ENCODE peak calls at places on chromosomes 12 and 14, in six cellular contexts. One of them, this sample, is unnamed.

GRCh38 chr12:92139634-92140555 is 5.8 kb downstream of the BTG1 start:
- DNase-seq in OCI-LY7: no peak
- DNase-seq in GM23248: peak
- DNase-seq in SK-N-SH: no peak
- DNase-seq in neural progenitor cell: no peak
- DNase-seq in PC-3: peak
- DNase-seq in this sample: no peak

GRCh38 chr12:69658203-69658602 is 40.9 kb downstream of the BEST3 start:
- DNase-seq in PC-3: no peak
- DNase-seq in OCI-LY7: no peak
- DNase-seq in GM23248: no peak
- DNase-seq in neural progenitor cell: no peak
- DNase-seq in SK-N-SH: no peak
- DNase-seq in this sample: no peak

GRCh38 chr12:56884421-56884820 is 49.8 kb downstream of the SDR9C7 start:
- DNase-seq in neural progenitor cell: no peak
- DNase-seq in OCI-LY7: no peak
- DNase-seq in SK-N-SH: no peak
- DNase-seq in PC-3: peak
- DNase-seq in GM23248: peak
- DNase-seq in this sample: no peak

GRCh38 chr14:54683882-54684794 is 117.2 kb downstream of the SAMD4A start:
- DNase-seq in PC-3: peak
- DNase-seq in neural progenitor cell: peak
- DNase-seq in SK-N-SH: peak
- DNase-seq in GM23248: peak
- DNase-seq in OCI-LY7: no peak
- DNase-seq in this sample: no peak

GRCh38 chr12:88522961-88523360 is 57.3 kb downstream of the KITLG start:
- DNase-seq in OCI-LY7: no peak
- DNase-seq in neural progenitor cell: no peak
- DNase-seq in PC-3: no peak
- DNase-seq in GM23248: no peak
- DNase-seq in SK-N-SH: no peak
- DNase-seq in this sample: no peak

GRCh38 chr14:50813544-50813863 is 17.5 kb downstream of the NIN start:
- DNase-seq in PC-3: no peak
- DNase-seq in neural progenitor cell: no peak
- DNase-seq in SK-N-SH: no peak
- DNase-seq in OCI-LY7: peak
- DNase-seq in GM23248: no peak
- DNase-seq in this sample: no peak

GRCh38 chr12:128966411-128966810 is 113.1 kb downstream of the GLT1D1 start:
- DNase-seq in neural progenitor cell: no peak
- DNase-seq in OCI-LY7: peak
- DNase-seq in GM23248: no peak
- DNase-seq in PC-3: no peak
- DNase-seq in SK-N-SH: no peak
- DNase-seq in this sample: no peak

GRCh38 chr14:37083599-37083998 is 88.8 kb downstream of the SLC25A21 start:
- DNase-seq in neural progenitor cell: no peak
- DNase-seq in GM23248: no peak
- DNase-seq in PC-3: no peak
- DNase-seq in OCI-LY7: no peak
- DNase-seq in SK-N-SH: no peak
- DNase-seq in this sample: no peak

GRCh38 chr14:20578784-20579502 is 8.9 kb downstream of the RNASE11 start:
- DNase-seq in SK-N-SH: no peak
- DNase-seq in GM23248: no peak
- DNase-seq in OCI-LY7: no peak
- DNase-seq in neural progenitor cell: no peak
- DNase-seq in PC-3: no peak
- DNase-seq in this sample: no peak

GRCh38 chr14:100524933-100525243 is 62.3 kb downstream of the BEGAIN start:
- DNase-seq in GM23248: peak
- DNase-seq in OCI-LY7: peak
- DNase-seq in SK-N-SH: no peak
- DNase-seq in neural progenitor cell: peak
- DNase-seq in PC-3: no peak
- DNase-seq in this sample: no peak

GRCh38 chr14:72708708-72709475 is 185.0 kb downstream of the DPF3 start:
- DNase-seq in SK-N-SH: no peak
- DNase-seq in OCI-LY7: no peak
- DNase-seq in PC-3: peak
- DNase-seq in neural progenitor cell: peak
- DNase-seq in GM23248: peak
- DNase-seq in this sample: peak

DNA sequence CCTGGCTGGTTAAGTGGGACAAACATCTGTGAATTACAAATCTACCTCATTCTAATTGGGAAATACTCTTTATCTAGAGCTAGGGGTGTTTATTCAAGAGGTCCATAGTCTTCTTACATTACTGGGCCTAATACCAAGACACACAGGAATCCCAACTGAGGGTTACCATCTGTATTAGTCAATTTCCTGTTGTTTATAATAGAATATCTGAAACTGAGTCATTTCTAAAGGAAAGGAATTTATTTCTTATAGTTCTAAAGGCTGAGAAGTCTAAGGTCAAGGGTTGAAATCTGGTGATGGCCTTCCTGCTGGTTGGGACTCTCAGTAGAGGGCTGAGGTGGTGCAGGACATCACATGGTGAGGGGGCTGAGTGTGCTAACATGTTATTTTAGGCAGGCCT is 36.0 kb downstream of the RTRAF start:
- DNase-seq in SK-N-SH: no peak
- DNase-seq in OCI-LY7: no peak
- DNase-seq in neural progenitor cell: no peak
- DNase-seq in GM23248: peak
- DNase-seq in PC-3: peak
- DNase-seq in this sample: no peak
- TF ChIP-seq EZH2phosphoT487 in SK-N-SH: no peak
- TF ChIP-seq EZH2phosphoT487 in OCI-LY7: no peak
- TF ChIP-seq EZH2phosphoT487 in neural progenitor cell: no peak
- TF ChIP-seq EZH2phosphoT487 in GM23248: no peak
- TF ChIP-seq EZH2phosphoT487 in PC-3: no peak
- TF ChIP-seq EZH2phosphoT487 in this sample: no peak

DNA sequence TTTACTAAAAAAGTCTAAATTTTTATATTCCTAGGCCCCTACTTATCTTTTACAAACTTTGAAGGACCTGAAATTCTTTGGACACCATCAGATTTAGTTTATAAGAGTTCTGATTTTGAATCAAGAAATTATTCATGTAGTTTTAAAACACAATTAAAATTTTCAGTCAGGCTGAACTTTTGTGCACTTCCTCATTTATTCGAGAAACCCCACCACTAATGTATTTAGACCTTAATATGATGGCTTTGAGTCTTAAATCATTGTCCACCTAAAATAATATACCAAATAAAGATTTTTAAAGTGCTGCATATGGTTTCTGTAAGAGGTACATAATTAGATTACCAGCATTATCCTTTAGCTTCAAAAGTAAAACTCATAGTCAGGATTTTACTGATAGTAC is 103.4 kb downstream of the PAWR start:
- DNase-seq in SK-N-SH: no peak
- DNase-seq in PC-3: no peak
- DNase-seq in OCI-LY7: no peak
- DNase-seq in GM23248: no peak
- DNase-seq in neural progenitor cell: no peak
- DNase-seq in this sample: no peak
- TF ChIP-seq EZH2phosphoT487 in SK-N-SH: no peak
- TF ChIP-seq EZH2phosphoT487 in PC-3: no peak
- TF ChIP-seq EZH2phosphoT487 in OCI-LY7: no peak
- TF ChIP-seq EZH2phosphoT487 in GM23248: no peak
- TF ChIP-seq EZH2phosphoT487 in neural progenitor cell: no peak
- TF ChIP-seq EZH2phosphoT487 in this sample: no peak

DNA sequence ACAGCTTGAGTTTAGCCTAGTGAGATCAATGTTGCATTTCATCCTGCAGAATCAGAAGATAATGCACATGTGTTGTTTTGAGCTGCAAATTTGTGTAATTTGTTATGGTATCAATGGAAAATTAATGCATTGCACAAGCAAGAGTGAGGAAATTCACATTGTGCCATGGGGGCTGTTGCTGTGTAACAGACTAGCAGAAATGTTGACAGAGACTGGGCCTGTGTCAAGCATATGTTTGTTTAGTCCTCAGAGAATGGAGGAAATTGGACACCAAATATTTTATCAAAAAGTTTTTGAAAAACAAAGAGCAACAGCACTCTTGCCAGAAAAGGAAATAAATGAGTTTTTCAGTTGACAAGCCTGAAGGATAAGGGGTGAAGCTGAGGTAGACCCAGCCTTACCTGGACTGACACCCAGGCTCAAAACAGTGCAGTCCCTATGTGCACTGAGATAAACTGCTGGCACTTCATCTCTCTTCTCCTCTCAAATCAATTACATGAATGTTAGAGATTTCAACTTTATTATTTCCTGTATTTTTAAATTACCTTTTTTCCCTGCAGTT is 1150.0 kb downstream of the FSCB start:
- DNase-seq in GM23248: no peak
- DNase-seq in PC-3: no peak
- DNase-seq in SK-N-SH: no peak
- DNase-seq in neural progenitor cell: no peak
- DNase-seq in OCI-LY7: no peak
- DNase-seq in this sample: no peak
- TF ChIP-seq EZH2phosphoT487 in GM23248: no peak
- TF ChIP-seq EZH2phosphoT487 in PC-3: no peak
- TF ChIP-seq EZH2phosphoT487 in SK-N-SH: no peak
- TF ChIP-seq EZH2phosphoT487 in neural progenitor cell: no peak
- TF ChIP-seq EZH2phosphoT487 in OCI-LY7: no peak
- TF ChIP-seq EZH2phosphoT487 in this sample: no peak

GRCh38 chr12:64006211-64006610 is 161.7 kb downstream of the SRGAP1 start:
- DNase-seq in GM23248: peak
- DNase-seq in SK-N-SH: no peak
- DNase-seq in neural progenitor cell: no peak
- DNase-seq in OCI-LY7: no peak
- DNase-seq in PC-3: no peak
- DNase-seq in this sample: no peak
- TF ChIP-seq EZH2phosphoT487 in GM23248: no peak
- TF ChIP-seq EZH2phosphoT487 in SK-N-SH: no peak
- TF ChIP-seq EZH2phosphoT487 in neural progenitor cell: no peak
- TF ChIP-seq EZH2phosphoT487 in OCI-LY7: no peak
- TF ChIP-seq EZH2phosphoT487 in PC-3: no peak
- TF ChIP-seq EZH2phosphoT487 in this sample: no peak

GRCh38 chr12:116138781-116139180 is 138.7 kb downstream of the MED13L start:
- DNase-seq in SK-N-SH: no peak
- DNase-seq in PC-3: no peak
- DNase-seq in OCI-LY7: no peak
- DNase-seq in GM23248: peak
- DNase-seq in neural progenitor cell: no peak
- DNase-seq in this sample: no peak

GRCh38 chr12:116140559-116140958 is 136.9 kb downstream of the MED13L start:
- DNase-seq in PC-3: no peak
- DNase-seq in GM23248: peak
- DNase-seq in OCI-LY7: no peak
- DNase-seq in SK-N-SH: no peak
- DNase-seq in neural progenitor cell: no peak
- DNase-seq in this sample: no peak

GRCh38 chr12:116141833-116142162 is 135.7 kb downstream of the MED13L start:
- DNase-seq in SK-N-SH: no peak
- DNase-seq in OCI-LY7: no peak
- DNase-seq in neural progenitor cell: no peak
- DNase-seq in GM23248: no peak
- DNase-seq in PC-3: no peak
- DNase-seq in this sample: no peak

GRCh38 chr12:116142936-116143882 is 134.3 kb downstream of the MED13L start:
- DNase-seq in GM23248: peak
- DNase-seq in PC-3: peak
- DNase-seq in SK-N-SH: no peak
- DNase-seq in OCI-LY7: no peak
- DNase-seq in neural progenitor cell: no peak
- DNase-seq in this sample: no peak

GRCh38 chr12:116141110-116141832 is 136.2 kb downstream of the MED13L start:
- DNase-seq in PC-3: peak
- DNase-seq in OCI-LY7: peak
- DNase-seq in SK-N-SH: peak
- DNase-seq in GM23248: peak
- DNase-seq in neural progenitor cell: no peak
- DNase-seq in this sample: no peak
- TF ChIP-seq EZH2phosphoT487 in PC-3: no peak
- TF ChIP-seq EZH2phosphoT487 in OCI-LY7: no peak
- TF ChIP-seq EZH2phosphoT487 in SK-N-SH: no peak
- TF ChIP-seq EZH2phosphoT487 in GM23248: no peak
- TF ChIP-seq EZH2phosphoT487 in neural progenitor cell: no peak
- TF ChIP-seq EZH2phosphoT487 in this sample: no peak

DNA sequence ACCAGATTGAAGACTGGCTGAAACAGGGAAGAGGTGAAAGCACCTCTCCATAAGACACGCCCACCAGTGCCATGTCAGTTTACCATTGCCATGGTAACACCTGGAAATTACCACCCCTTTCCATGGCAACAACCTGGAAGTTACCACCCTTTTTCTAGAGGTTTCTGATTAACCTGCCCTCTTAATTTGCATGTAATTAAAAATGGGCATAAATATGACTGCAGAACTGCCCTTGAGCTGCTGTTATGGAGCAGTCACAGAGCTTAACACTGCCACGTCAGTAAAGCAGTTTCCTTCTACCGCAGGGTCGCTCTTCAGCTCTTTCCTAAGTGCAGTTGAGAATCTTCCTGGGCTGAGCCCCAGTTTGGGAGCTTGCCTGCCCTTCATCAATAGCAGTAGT is 55.2 kb downstream of the RASSF3 start:
- DNase-seq in PC-3: no peak
- DNase-seq in GM23248: no peak
- DNase-seq in OCI-LY7: peak
- DNase-seq in SK-N-SH: no peak
- DNase-seq in neural progenitor cell: peak
- DNase-seq in this sample: no peak
- TF ChIP-seq EZH2phosphoT487 in PC-3: no peak
- TF ChIP-seq EZH2phosphoT487 in GM23248: no peak
- TF ChIP-seq EZH2phosphoT487 in OCI-LY7: no peak
- TF ChIP-seq EZH2phosphoT487 in SK-N-SH: no peak
- TF ChIP-seq EZH2phosphoT487 in neural progenitor cell: no peak
- TF ChIP-seq EZH2phosphoT487 in this sample: no peak

GRCh38 chr12:78981-79380 is 12.4 kb downstream of the IQSEC3 start:
- DNase-seq in SK-N-SH: no peak
- DNase-seq in PC-3: no peak
- DNase-seq in neural progenitor cell: no peak
- DNase-seq in GM23248: no peak
- DNase-seq in OCI-LY7: no peak
- DNase-seq in this sample: no peak
- TF ChIP-seq EZH2phosphoT487 in SK-N-SH: no peak
- TF ChIP-seq EZH2phosphoT487 in PC-3: no peak
- TF ChIP-seq EZH2phosphoT487 in neural progenitor cell: no peak
- TF ChIP-seq EZH2phosphoT487 in GM23248: no peak
- TF ChIP-seq EZH2phosphoT487 in OCI-LY7: no peak
- TF ChIP-seq EZH2phosphoT487 in this sample: no peak

GRCh38 chr14:103805708-103806107 is 41.7 kb downstream of the PPP1R13B start:
- DNase-seq in GM23248: no peak
- DNase-seq in SK-N-SH: no peak
- DNase-seq in neural progenitor cell: no peak
- DNase-seq in OCI-LY7: no peak
- DNase-seq in PC-3: no peak
- DNase-seq in this sample: no peak

GRCh38 chr14:103803661-103804060 is 43.7 kb downstream of the PPP1R13B start:
- DNase-seq in OCI-LY7: no peak
- DNase-seq in PC-3: peak
- DNase-seq in SK-N-SH: no peak
- DNase-seq in GM23248: peak
- DNase-seq in neural progenitor cell: no peak
- DNase-seq in this sample: no peak

GRCh38 chr14:103806805-103807204 is 40.6 kb downstream of the PPP1R13B start:
- DNase-seq in neural progenitor cell: no peak
- DNase-seq in GM23248: no peak
- DNase-seq in SK-N-SH: no peak
- DNase-seq in PC-3: no peak
- DNase-seq in OCI-LY7: peak
- DNase-seq in this sample: no peak

GRCh38 chr14:103802353-103802752 is 45.0 kb downstream of the PPP1R13B start:
- DNase-seq in SK-N-SH: no peak
- DNase-seq in neural progenitor cell: no peak
- DNase-seq in GM23248: no peak
- DNase-seq in PC-3: no peak
- DNase-seq in OCI-LY7: no peak
- DNase-seq in this sample: no peak

GRCh38 chr14:103801459-103801858 is 45.9 kb downstream of the PPP1R13B start:
- DNase-seq in GM23248: peak
- DNase-seq in PC-3: peak
- DNase-seq in neural progenitor cell: no peak
- DNase-seq in SK-N-SH: no peak
- DNase-seq in OCI-LY7: no peak
- DNase-seq in this sample: no peak
- TF ChIP-seq EZH2phosphoT487 in GM23248: no peak
- TF ChIP-seq EZH2phosphoT487 in PC-3: no peak
- TF ChIP-seq EZH2phosphoT487 in neural progenitor cell: no peak
- TF ChIP-seq EZH2phosphoT487 in SK-N-SH: no peak
- TF ChIP-seq EZH2phosphoT487 in OCI-LY7: no peak
- TF ChIP-seq EZH2phosphoT487 in this sample: no peak